ENCODE peak calls at places on chromosomes 7 and 10, in seven cellular contexts. One of them, this sample, is unnamed.

GRCh38 chr10:32629910-32630309 is 184.0 kb downstream of the CCDC7 start:
- DNase-seq in colonic mucosa: no peak
- DNase-seq in fibroblast of lung: no peak
- DNase-seq in mammary epithelial cell: no peak
- DNase-seq in heart left ventricle: no peak
- DNase-seq in tibial nerve: no peak
- DNase-seq in left lung: no peak
- DNase-seq in this sample: no peak

GRCh38 chr10:31769564-31769963 is 159.1 kb downstream of the ARHGAP12 start:
- DNase-seq in left lung: no peak
- DNase-seq in mammary epithelial cell: peak; percentile 74
- DNase-seq in tibial nerve: no peak
- DNase-seq in fibroblast of lung: peak; percentile 87
- DNase-seq in colonic mucosa: no peak
- DNase-seq in heart left ventricle: no peak
- DNase-seq in this sample: no peak

GRCh38 chr10:97499561-97500296 is 1.0 kb downstream of the UBTD1 start:
- DNase-seq in left lung: peak; percentile 85
- DNase-seq in tibial nerve: peak; percentile 59
- DNase-seq in colonic mucosa: peak; percentile 65
- DNase-seq in mammary epithelial cell: peak; percentile 35
- DNase-seq in fibroblast of lung: peak; percentile 62
- DNase-seq in heart left ventricle: peak; percentile 79
- DNase-seq in this sample: no peak

GRCh38 chr10:63491558-63492316 is 26.0 kb upstream of the JMJD1C start:
- DNase-seq in left lung: no peak
- DNase-seq in heart left ventricle: peak; percentile 50
- DNase-seq in tibial nerve: no peak
- DNase-seq in colonic mucosa: no peak
- DNase-seq in fibroblast of lung: peak; percentile 63
- DNase-seq in mammary epithelial cell: peak; percentile 81
- DNase-seq in this sample: no peak

GRCh38 chr10:24519950-24520349 is 203.7 kb downstream of the ARHGAP21 start:
- DNase-seq in tibial nerve: no peak
- DNase-seq in colonic mucosa: no peak
- DNase-seq in mammary epithelial cell: no peak
- DNase-seq in fibroblast of lung: no peak
- DNase-seq in left lung: no peak
- DNase-seq in heart left ventricle: no peak
- DNase-seq in this sample: peak; percentile 50

GRCh38 chr7:91348686-91349085 is 84.5 kb downstream of the FZD1 start:
- DNase-seq in heart left ventricle: no peak
- DNase-seq in left lung: no peak
- DNase-seq in tibial nerve: no peak
- DNase-seq in mammary epithelial cell: no peak
- DNase-seq in fibroblast of lung: peak; percentile 47
- DNase-seq in colonic mucosa: no peak
- DNase-seq in this sample: no peak

GRCh38 chr7:155767562-155768437 is 44.5 kb downstream of the SHH start:
- DNase-seq in colonic mucosa: no peak
- DNase-seq in mammary epithelial cell: no peak
- DNase-seq in tibial nerve: no peak
- DNase-seq in left lung: no peak
- DNase-seq in heart left ventricle: no peak
- DNase-seq in fibroblast of lung: no peak
- DNase-seq in this sample: no peak

GRCh38 chr7:106774768-106775551 is 90.1 kb upstream of the PIK3CG start:
- DNase-seq in mammary epithelial cell: no peak
- DNase-seq in fibroblast of lung: peak; percentile 89
- DNase-seq in left lung: no peak
- DNase-seq in heart left ventricle: no peak
- DNase-seq in tibial nerve: no peak
- DNase-seq in colonic mucosa: no peak
- DNase-seq in this sample: no peak

GRCh38 chr7:85521108-85521694 is 334.3 kb upstream of the SEMA3D start:
- DNase-seq in heart left ventricle: no peak
- DNase-seq in mammary epithelial cell: no peak
- DNase-seq in fibroblast of lung: peak; percentile 54
- DNase-seq in tibial nerve: no peak
- DNase-seq in left lung: no peak
- DNase-seq in colonic mucosa: no peak
- DNase-seq in this sample: no peak

GRCh38 chr7:92698237-92698841 is 108.1 kb upstream of the FAM133B start:
- DNase-seq in heart left ventricle: peak; percentile 65
- DNase-seq in mammary epithelial cell: peak; percentile 77
- DNase-seq in colonic mucosa: peak; percentile 56
- DNase-seq in tibial nerve: no peak
- DNase-seq in fibroblast of lung: peak; percentile 98
- DNase-seq in left lung: no peak
- DNase-seq in this sample: no peak

DNA sequence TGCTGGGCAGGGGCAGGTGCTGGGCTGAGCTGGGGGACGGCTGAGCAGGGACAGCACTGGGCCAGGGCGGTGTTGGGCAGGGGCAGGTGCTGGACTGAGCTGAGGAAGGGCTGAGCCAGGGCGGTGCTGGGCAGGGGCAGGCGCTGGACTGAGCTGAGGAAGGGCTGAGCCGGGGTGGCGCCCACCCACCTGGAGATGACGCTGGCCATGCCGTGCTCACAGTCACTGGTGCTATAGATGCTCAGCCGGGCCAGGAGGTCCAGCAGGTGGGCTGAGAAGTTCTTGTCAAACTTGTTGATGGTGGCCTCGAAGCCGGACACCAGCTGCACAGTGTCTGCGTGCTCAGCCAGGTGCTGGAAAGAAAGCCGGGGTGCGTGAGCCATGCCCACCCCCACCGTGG is 4.4 kb upstream of the ADAM8 start:
- DNase-seq in left lung: no peak
- DNase-seq in heart left ventricle: no peak
- DNase-seq in mammary epithelial cell: no peak
- DNase-seq in tibial nerve: no peak
- DNase-seq in fibroblast of lung: no peak
- DNase-seq in colonic mucosa: no peak
- DNase-seq in this sample: no peak
- H3K36me3 ChIP-seq in left lung: peaks cover 77% of the 10 kb centered on the region
- H3K36me3 ChIP-seq in heart left ventricle: peaks cover 78% of the 10 kb centered on the region
- H3K36me3 ChIP-seq in mammary epithelial cell: peaks cover 4% of the 10 kb centered on the region
- H3K36me3 ChIP-seq in tibial nerve: peaks cover 26% of the 10 kb centered on the region
- H3K36me3 ChIP-seq in fibroblast of lung: peaks cover 30% of the 10 kb centered on the region
- H3K36me3 ChIP-seq in colonic mucosa: peaks cover 4% of the 10 kb centered on the region
- H3K36me3 ChIP-seq in this sample: peaks cover 13% of the 10 kb centered on the region

GRCh38 chr10:7373039-7373438 is 37.8 kb downstream of the SFMBT2 start:
- DNase-seq in mammary epithelial cell: no peak
- DNase-seq in colonic mucosa: no peak
- DNase-seq in heart left ventricle: no peak
- DNase-seq in left lung: no peak
- DNase-seq in fibroblast of lung: no peak
- DNase-seq in tibial nerve: no peak
- DNase-seq in this sample: no peak

GRCh38 chr10:7378602-7379403 is 32.0 kb downstream of the SFMBT2 start:
- DNase-seq in mammary epithelial cell: no peak
- DNase-seq in heart left ventricle: no peak
- DNase-seq in tibial nerve: no peak
- DNase-seq in left lung: no peak
- DNase-seq in fibroblast of lung: no peak
- DNase-seq in colonic mucosa: no peak
- DNase-seq in this sample: no peak

GRCh38 chr10:7372504-7372903 is 38.3 kb downstream of the SFMBT2 start:
- DNase-seq in left lung: no peak
- DNase-seq in mammary epithelial cell: no peak
- DNase-seq in fibroblast of lung: no peak
- DNase-seq in colonic mucosa: no peak
- DNase-seq in tibial nerve: no peak
- DNase-seq in heart left ventricle: no peak
- DNase-seq in this sample: no peak

GRCh38 chr10:7377614-7378248 is 33.1 kb downstream of the SFMBT2 start:
- DNase-seq in tibial nerve: no peak
- DNase-seq in heart left ventricle: no peak
- DNase-seq in left lung: no peak
- DNase-seq in mammary epithelial cell: no peak
- DNase-seq in colonic mucosa: no peak
- DNase-seq in fibroblast of lung: no peak
- DNase-seq in this sample: no peak

DNA sequence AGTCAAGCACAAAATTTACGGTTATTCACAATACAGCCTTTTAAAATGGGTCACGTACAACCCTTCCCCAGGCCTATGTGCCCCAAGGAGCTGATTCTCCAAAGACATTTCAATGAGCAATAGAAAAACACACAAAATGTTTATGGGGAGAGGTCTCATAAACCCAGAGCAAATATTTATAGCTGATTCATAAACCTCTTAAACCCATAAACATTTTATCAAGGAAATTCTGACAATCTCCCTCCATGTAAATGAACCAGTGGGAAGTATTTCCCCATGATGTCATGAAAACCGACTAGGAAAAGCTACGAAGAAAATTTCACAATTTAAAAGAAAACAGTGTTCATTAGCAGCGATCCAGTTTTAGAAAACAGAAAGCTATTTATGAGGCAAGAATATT is 36.0 kb downstream of the SFMBT2 start:
- DNase-seq in heart left ventricle: no peak
- DNase-seq in colonic mucosa: no peak
- DNase-seq in fibroblast of lung: no peak
- DNase-seq in tibial nerve: no peak
- DNase-seq in left lung: no peak
- DNase-seq in mammary epithelial cell: no peak
- DNase-seq in this sample: no peak
- H3K36me3 ChIP-seq in heart left ventricle: peaks cover 18% of the 10 kb centered on the region
- H3K36me3 ChIP-seq in colonic mucosa: no peaks in the 10 kb centered on the region
- H3K36me3 ChIP-seq in fibroblast of lung: no peaks in the 10 kb centered on the region
- H3K36me3 ChIP-seq in tibial nerve: no peaks in the 10 kb centered on the region
- H3K36me3 ChIP-seq in left lung: peaks cover 19% of the 10 kb centered on the region
- H3K36me3 ChIP-seq in mammary epithelial cell: no peaks in the 10 kb centered on the region
- H3K36me3 ChIP-seq in this sample: no peaks in the 10 kb centered on the region

DNA sequence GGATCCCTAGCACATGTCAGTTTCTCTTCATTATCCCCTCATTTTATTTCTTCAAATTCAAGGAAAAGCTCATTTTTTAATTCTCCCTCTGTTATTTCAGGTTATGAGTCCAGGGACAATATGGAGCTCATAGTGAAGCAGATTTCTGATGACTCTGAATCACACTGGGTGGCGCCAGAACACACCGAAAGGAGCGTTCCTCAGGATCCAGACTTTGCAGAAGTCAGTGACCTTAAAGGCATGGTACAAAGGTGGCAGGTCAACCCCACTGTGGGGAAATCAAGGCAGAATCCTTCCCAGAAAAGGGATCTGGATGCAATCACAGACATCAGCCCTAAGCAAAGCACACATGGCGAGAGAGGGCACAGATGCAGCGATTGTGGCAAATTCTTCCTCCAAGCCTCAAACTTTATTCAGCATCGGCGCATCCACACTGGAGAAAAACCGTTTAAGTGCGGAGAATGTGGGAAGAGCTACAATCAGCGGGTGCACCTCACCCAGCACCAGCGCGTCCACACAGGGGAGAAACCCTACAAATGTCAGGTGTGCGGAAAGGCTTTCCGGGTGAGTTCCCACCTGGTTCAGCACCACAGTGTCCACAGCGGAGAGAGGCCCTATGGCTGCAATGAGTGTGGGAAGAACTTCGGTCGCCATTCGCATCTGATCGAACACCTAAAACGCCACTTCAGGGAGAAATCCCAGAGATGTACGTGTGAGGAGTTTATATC is 21.4 kb downstream of the ZKSCAN5 start:
- DNase-seq in heart left ventricle: no peak
- DNase-seq in colonic mucosa: no peak
- DNase-seq in fibroblast of lung: no peak
- DNase-seq in tibial nerve: no peak
- DNase-seq in left lung: no peak
- DNase-seq in mammary epithelial cell: no peak
- DNase-seq in this sample: peak; percentile 28
- H3K36me3 ChIP-seq in heart left ventricle: peaks cover 58% of the 10 kb centered on the region
- H3K36me3 ChIP-seq in colonic mucosa: peaks cover 3% of the 10 kb centered on the region
- H3K36me3 ChIP-seq in fibroblast of lung: peaks cover 13% of the 10 kb centered on the region
- H3K36me3 ChIP-seq in tibial nerve: peaks cover 27% of the 10 kb centered on the region
- H3K36me3 ChIP-seq in left lung: peaks cover 81% of the 10 kb centered on the region
- H3K36me3 ChIP-seq in mammary epithelial cell: peaks cover 16% of the 10 kb centered on the region
- H3K36me3 ChIP-seq in this sample: peaks cover 16% of the 10 kb centered on the region

GRCh38 chr7:157358041-157358752 is 21.4 kb downstream of the DNAJB6 start:
- DNase-seq in heart left ventricle: peak; percentile 50
- DNase-seq in colonic mucosa: no peak
- DNase-seq in mammary epithelial cell: peak; percentile 37
- DNase-seq in left lung: no peak
- DNase-seq in fibroblast of lung: no peak
- DNase-seq in tibial nerve: no peak
- DNase-seq in this sample: no peak

GRCh38 chr7:157358753-157359096 is 21.9 kb downstream of the DNAJB6 start:
- DNase-seq in fibroblast of lung: no peak
- DNase-seq in heart left ventricle: no peak
- DNase-seq in colonic mucosa: no peak
- DNase-seq in mammary epithelial cell: no peak
- DNase-seq in tibial nerve: no peak
- DNase-seq in left lung: no peak
- DNase-seq in this sample: no peak

GRCh38 chr7:157360483-157361025 is 23.8 kb downstream of the DNAJB6 start:
- DNase-seq in heart left ventricle: no peak
- DNase-seq in left lung: no peak
- DNase-seq in tibial nerve: no peak
- DNase-seq in mammary epithelial cell: no peak
- DNase-seq in fibroblast of lung: no peak
- DNase-seq in colonic mucosa: no peak
- DNase-seq in this sample: no peak

GRCh38 chr7:157361537-157361936 is 24.7 kb downstream of the DNAJB6 start:
- DNase-seq in fibroblast of lung: no peak
- DNase-seq in mammary epithelial cell: no peak
- DNase-seq in heart left ventricle: no peak
- DNase-seq in left lung: no peak
- DNase-seq in tibial nerve: no peak
- DNase-seq in colonic mucosa: no peak
- DNase-seq in this sample: no peak

DNA sequence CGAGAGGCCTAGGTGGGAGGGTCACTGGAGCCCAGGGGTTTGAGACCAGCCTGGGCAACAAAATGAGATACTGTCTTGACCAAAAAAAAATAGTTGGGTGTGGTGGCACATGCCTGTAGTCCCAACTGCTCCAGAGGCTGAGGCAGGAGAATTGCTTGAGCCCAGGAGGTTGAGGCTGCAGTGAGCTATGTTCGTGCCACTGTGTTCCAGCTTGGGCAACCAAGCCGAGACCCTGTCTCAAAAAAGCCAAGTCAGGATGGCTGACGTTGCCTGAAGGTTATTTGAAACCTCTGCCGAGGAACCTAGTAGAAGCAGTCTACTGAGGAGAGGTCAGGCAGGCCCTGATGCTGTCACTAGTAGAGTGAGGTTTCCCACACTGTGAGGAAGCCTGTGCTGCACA is 22.8 kb downstream of the DNAJB6 start:
- DNase-seq in mammary epithelial cell: no peak
- DNase-seq in colonic mucosa: no peak
- DNase-seq in fibroblast of lung: no peak
- DNase-seq in heart left ventricle: no peak
- DNase-seq in left lung: no peak
- DNase-seq in tibial nerve: no peak
- DNase-seq in this sample: no peak
- H3K36me3 ChIP-seq in mammary epithelial cell: peaks cover 29% of the 10 kb centered on the region
- H3K36me3 ChIP-seq in colonic mucosa: no peaks in the 10 kb centered on the region
- H3K36me3 ChIP-seq in fibroblast of lung: peaks cover 11% of the 10 kb centered on the region
- H3K36me3 ChIP-seq in heart left ventricle: peaks cover 36% of the 10 kb centered on the region
- H3K36me3 ChIP-seq in left lung: peaks cover 62% of the 10 kb centered on the region
- H3K36me3 ChIP-seq in tibial nerve: peaks cover 16% of the 10 kb centered on the region
- H3K36me3 ChIP-seq in this sample: peaks cover 43% of the 10 kb centered on the region

This sample was measured in H7.